ENCODE peak calls at places on chromosomes 6 and 20, in four cellular contexts. U is K562, N is upper lobe of left lung, T is prostate gland. K is an unnamed sample. For H3K4me1, the result is how much of the 10 kb centered on the place peaks cover.

GRCh38 chr6:37633581-37634237 is 64.0 kb downstream of the MDGA1 start:
- DNase-seq in U (no peak), N (no peak), T (no peak), K (no peak)

GRCh38 chr6:3382399-3383279 is 74.2 kb downstream of the SLC22A23 start:
- DNase-seq in U (peak), N (no peak), T (no peak), K (peak)

GRCh38 chr6:44001318-44001868 is 125.9 kb downstream of the MRPL14 start:
- DNase-seq in U (peak), N (no peak), T (no peak), K (no peak)

GRCh38 chr6:70599187-70599586 is 32.5 kb downstream of the SDHAF4 start:
- DNase-seq in U (peak), N (no peak), T (no peak), K (no peak)

GRCh38 chr6:41622210-41622990 is 15.9 kb upstream of the MDFI start:
- DNase-seq in U (no peak), N (no peak), T (no peak), K (no peak)

GRCh38 chr6:108874470-108875160 is 26.4 kb downstream of the ARMC2 start:
- DNase-seq in U (no peak), N (no peak), T (no peak), K (no peak)

GRCh38 chr6:147530132-147531060 is 21.9 kb downstream of the SAMD5 start:
- DNase-seq in U (no peak), N (no peak), T (no peak), K (no peak)

GRCh38 chr6:136171207-136171606 is 78.9 kb downstream of the MTFR2 start:
- DNase-seq in U (no peak), N (no peak), T (no peak), K (no peak)

GRCh38 chr20:63831696-63832686 is 927 bp upstream of the ZBTB46 start:
- DNase-seq in U (peak), N (peak), T (no peak), K (peak)

GRCh38 chr6:42255050-42255449 is 37.4 kb upstream of the MRPS10 start:
- DNase-seq in U (no peak), N (no peak), T (no peak), K (no peak)

GRCh38 chr6:144675231-144675861 is 390.2 kb downstream of the UTRN start:
- DNase-seq in U (no peak), N (no peak), T (no peak), K (no peak)

GRCh38 chr20:36850759-36851158 is 25.2 kb upstream of the TLDC2 start:
- DNase-seq in U (no peak), N (no peak), T (no peak), K (no peak)

GRCh38 chr6:63649269-63649668 is 13.7 kb downstream of the PHF3 start:
- DNase-seq in U (no peak), N (no peak), T (no peak), K (no peak)

GRCh38 chr6:110813813-110814487 is 1.3 kb downstream of the CDK19 start:
- DNase-seq in U (no peak), N (no peak), T (peak), K (no peak)

GRCh38 chr20:63955281-63955845 is 853 bp downstream of the UCKL1 start:
- DNase-seq in U (peak), N (no peak), T (no peak), K (no peak)

GRCh38 chr6:79170431-79170830 is 64.1 kb downstream of the HMGN3 start:
- DNase-seq in U (no peak), N (no peak), T (no peak), K (no peak)

GRCh38 chr6:84688187-84688878 is 76.1 kb downstream of the TBX18 start:
- DNase-seq in U (no peak), N (no peak), T (no peak), K (no peak)

GRCh38 chr6:140485740-140486467 is 1111.5 kb upstream of the CITED2 start:
- DNase-seq in U (peak), N (no peak), T (no peak), K (peak)

GRCh38 chr6:170209354-170210025 is 81.4 kb downstream of the DLL1 start:
- DNase-seq in U (no peak), N (no peak), T (peak), K (peak)

GRCh38 chr20:1390552-1391403 is 2.1 kb downstream of the FKBP1A start:
- DNase-seq in U (no peak), N (peak), T (no peak), K (no peak)

GRCh38 chr20:2759603-2760360 is 40.6 kb downstream of the CPXM1 start:
- DNase-seq in U (no peak), N (peak), T (no peak), K (no peak)

GRCh38 chr20:17431621-17432364 is 99.4 kb downstream of the BFSP1 start:
- DNase-seq in U (peak), N (no peak), T (peak), K (peak)

GRCh38 chr6:117555262-117555849 is 47.0 kb downstream of the GOPC start:
- DNase-seq in U (no peak), N (no peak), T (no peak), K (no peak)

GRCh38 chr20:10713161-10713560 is 39.4 kb upstream of the JAG1 start:
- DNase-seq in U (no peak), N (no peak), T (no peak), K (no peak)

GRCh38 chr6:111602481-111603404 is 2.9 kb downstream of the TRAF3IP2 start:
- DNase-seq in U (no peak), N (peak), T (no peak), K (no peak)

GRCh38 chr20:50305636-50306477 is 115.2 kb downstream of the CEBPB start:
- DNase-seq in U (no peak), N (no peak), T (peak), K (no peak)

GRCh38 chr6:10412165-10412947 is 2.5 kb downstream of the TFAP2A start:
- DNase-seq in U (no peak), N (peak), T (peak), K (no peak)

GRCh38 chr20:53513489-53514298 is 79.9 kb downstream of the ZNF217 start:
- DNase-seq in U (peak), N (no peak), T (no peak), K (no peak)

DNA sequence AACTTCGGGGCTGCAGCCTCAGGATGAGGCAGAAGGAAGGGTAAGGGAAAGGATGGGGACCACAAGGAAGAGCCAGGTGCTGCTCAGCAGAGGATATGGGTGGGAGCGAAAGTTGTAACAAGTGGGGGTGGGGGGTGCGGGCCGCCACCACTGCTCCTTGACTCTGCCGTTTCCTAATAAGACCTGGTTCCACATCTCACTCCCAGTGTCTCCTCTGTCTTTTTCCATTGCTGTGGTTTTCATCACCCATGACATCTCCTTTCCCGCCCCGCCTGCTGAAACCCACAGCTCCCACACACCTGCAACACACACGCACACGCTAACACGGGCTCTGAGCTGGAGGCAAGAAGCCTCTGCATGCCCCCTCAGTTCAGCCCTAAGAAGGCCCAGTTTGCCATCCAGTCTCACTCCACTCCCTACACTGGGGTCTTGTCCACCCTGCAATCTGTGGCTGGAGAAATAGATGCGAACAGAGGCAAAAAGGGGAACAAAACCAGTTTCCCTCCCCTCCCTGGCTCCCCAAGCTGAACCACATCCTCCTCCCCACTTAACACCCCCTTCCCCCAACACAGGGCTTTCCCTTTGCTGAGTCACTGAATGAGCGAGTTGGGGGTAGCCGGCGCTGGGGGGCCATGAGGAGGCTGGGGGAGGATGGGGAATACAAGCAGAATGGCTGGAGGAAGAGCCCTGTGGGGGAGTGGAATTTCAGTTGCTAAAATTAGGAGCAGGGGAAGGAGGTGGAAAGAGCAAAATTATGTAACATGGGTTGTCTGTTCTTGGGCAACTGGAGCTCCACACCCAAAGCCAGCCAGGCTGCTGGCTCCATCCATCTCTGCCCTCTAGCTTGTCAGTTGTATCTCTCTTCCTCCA is 11.5 kb downstream of the NFKBIL1 start:
- DNase-seq in U (peak), N (no peak), T (no peak), K (no peak)
- H3K4me1 ChIP-seq in U (under half), N (under half), T (under half), K (under half)

DNA sequence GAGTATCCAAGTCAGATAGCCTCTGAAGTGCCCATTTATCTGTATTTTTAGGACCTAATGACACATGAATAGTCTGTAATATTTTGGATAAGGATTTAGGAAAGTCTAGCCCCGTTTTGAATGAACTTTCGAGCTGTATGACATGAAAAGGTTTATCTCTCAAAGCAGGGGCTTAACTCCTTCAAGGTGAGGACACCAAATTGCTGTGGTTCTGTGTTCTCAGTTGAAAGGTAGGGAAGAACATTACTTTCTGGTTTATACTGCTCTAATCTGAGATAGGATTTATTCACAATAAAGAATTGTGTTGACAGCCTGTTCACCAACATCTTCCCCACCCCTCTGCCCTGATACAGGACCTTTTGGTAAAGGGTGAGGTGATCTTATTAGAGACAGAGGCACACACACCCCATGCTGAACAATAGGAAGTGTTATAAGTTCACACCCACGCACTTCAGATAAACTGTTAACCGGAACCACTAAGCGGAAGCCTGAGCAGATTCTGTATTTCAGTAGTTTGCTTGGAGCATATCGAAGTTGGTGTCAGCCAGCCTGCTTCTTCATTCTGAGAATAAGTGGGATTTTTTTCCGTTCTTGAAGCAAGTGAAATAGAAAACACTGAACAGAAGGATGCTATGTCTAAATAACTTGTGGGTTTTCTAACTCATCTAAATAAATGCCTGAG is 223.3 kb downstream of the TMEM242 start:
- DNase-seq in U (peak), N (no peak), T (no peak), K (no peak)
- TF ChIP-seq POLR2AphosphoS5 in U (no peak), N (no peak), T (no peak), K (peak)

DNA sequence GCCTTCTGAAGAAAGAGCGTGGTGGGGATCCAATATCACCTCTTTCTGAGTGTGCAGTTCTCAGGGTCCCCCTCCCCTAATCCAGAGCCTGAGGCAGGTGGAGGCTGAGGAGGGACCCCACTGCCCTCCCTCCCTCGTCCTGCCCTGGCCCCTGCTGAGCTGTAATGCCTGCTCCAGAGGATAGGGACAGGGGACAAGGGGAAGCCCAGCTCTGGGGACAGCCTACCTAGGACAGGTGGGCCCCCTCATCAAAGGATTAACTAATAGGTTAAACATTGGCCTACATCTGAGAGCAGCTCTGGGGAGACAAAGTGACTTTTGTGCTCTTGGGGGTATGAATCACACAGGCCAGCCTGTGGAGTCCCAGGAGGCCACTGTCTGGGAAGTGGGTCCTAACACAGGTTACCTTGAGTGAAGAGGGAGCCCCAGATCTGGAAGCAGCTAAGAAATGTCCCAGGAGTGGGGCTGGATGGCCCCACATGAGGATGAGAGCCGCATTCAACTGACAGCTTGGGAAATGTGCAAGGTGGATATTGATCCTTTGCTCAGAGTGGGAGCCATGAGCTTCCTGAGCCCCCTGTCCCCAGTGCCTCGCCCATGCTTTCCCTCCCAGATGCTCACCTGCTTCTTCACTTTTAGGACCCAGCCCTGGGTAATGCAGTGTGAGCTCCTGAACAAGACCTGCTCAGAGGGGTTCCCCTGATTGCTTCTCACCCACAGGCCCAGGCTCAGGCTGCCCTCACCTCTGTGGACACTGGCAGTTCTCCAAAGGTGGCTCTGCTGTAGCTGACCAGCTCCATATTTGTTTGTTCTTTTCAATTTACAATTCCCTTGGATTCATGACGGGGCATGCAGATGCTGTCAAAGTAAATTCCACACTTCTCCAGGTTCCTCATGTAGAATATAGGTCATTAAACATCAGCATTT is 17.8 kb upstream of the CST9L start:
- DNase-seq in U (no peak), N (peak), T (peak), K (no peak)
- H3K27ac ChIP-seq in U (no peak), N (no peak), T (no peak), K (no peak)

DNA sequence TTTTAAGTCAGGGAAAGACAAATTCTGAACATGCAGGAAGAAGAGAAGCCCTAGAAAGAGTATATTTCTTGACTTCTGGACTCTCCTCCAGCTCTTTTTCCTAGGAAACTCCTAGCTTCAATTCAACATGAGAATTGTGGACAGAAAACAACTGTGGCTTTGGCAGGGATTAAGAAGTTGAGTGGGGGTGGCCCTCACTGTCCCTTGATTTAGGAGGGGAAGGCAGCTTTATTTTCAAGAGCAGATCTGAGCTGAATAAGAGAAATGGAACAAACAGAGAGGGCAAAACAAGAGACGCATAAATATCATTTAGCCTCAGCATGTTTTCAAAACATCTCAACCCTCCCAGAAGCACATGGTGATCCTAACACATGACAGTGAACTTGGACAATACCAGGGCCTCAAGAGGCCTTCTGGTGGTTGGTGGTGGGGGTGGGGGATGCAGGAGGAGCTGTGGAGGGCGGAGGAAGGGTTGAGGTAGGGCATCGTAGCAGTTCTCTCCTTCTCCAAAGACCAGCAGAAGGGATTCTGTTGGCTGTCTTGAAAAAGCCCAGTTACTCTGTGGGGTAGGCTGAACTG is 21.0 kb upstream of the TAGAP start:
- DNase-seq in U (no peak), N (no peak), T (no peak), K (no peak)
- H3K4me1 ChIP-seq in U (under half), N (under half), T (under half), K (under half)

GRCh38 chr6:45654673-45655072 is 276.9 kb upstream of the SUPT3H start:
- DNase-seq in U (no peak), N (no peak), T (no peak), K (no peak)

GRCh38 chr6:45658396-45658795 is 280.7 kb upstream of the SUPT3H start:
- DNase-seq in U (no peak), N (no peak), T (no peak), K (no peak)

GRCh38 chr6:45653117-45653883 is 275.6 kb upstream of the SUPT3H start:
- DNase-seq in U (no peak), N (no peak), T (no peak), K (no peak)

GRCh38 chr6:45657243-45657642 is 279.5 kb upstream of the SUPT3H start:
- DNase-seq in U (no peak), N (no peak), T (no peak), K (no peak)

DNA sequence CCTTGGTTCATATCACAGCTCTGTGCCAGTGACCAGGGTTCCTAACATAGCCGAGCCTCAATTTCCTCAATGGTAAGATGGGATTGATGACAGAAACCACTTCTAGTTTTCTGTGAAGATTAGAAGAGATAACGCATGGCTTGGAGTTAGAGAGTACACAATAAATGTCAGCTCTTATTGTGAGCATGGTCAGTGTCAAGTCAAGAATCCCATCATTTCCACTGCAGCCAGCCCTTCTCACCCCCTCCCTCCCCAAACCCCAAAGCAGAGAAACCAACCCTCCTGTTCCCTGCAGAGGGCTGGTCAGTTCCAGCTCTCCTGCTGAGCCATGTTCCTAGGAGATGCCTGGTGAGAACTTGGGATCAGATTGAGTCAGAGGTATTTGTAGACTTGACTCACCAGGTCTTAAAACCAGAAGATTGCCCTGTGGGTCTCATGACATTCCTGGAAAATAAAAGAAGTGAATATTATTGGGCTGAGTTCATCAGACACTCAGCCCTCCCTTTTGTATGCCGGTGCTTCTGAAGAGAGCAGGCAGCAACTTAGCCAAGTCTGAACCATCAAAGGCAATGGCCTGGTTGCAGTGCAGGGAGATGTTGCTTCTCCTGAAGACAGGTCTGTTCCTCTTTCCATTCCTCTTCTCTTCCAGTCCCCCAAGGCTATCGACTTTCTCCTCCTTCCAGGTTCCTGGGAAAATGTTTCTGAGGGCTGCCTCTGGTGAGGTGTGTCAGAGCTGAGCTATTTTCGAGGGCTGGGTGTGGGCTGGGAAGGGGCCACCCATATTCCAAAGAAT is 278.1 kb upstream of the SUPT3H start:
- DNase-seq in U (no peak), N (no peak), T (no peak), K (no peak)
- TF ChIP-seq POLR2AphosphoS5 in U (no peak), N (no peak), T (no peak), K (no peak)

GRCh38 chr20:23061262-23061661 is 11.8 kb upstream of the THBD start:
- DNase-seq in U (no peak), N (no peak), T (no peak), K (no peak)
- H3K27ac ChIP-seq in U (no peak), N (peak), T (no peak), K (peak)

GRCh38 chr20:46202758-46203509 is 84.8 kb downstream of the CD40 start:
- DNase-seq in U (no peak), N (no peak), T (peak), K (no peak)
- H3K4me1 ChIP-seq in U (under half), N (under half), T (under half), K (under half)

GRCh38 chr6:19181252-19181651 is 655.9 kb upstream of the ID4 start:
- DNase-seq in U (no peak), N (no peak), T (peak), K (no peak)

DNA sequence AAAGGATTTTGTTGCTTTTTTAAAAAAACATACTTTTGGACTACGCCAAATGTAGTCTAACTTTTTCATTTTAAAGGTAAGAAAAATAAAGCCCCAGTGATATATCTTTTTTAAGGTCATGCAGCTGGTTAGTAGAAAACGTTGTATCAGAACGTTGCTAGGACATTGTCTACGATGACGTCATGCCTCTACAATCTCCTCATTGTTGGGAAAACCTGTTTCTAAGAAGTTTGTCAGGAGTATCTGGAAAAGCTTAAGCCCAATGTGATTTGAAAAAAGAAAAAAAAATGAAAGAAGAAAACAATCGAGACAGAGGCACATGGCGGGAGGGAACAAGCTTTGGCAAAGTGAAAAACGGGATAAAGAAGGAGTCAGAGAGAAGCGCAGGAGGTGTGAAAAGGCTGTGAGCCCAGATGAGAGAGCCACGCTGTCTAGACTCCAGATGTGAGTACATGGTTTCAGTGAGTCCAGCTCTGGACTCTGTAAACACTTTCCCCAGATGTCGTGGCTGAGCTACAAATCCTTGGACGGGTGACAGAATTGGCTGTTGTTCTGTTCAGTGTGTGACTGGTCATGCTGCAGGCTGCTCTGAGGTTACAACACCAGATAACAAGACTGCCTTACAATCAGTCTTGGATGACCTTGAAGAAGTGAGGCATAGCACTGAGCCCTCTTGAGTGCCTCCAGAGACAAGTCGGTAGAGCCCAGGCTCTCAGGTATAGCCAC is 656.7 kb upstream of the ID4 start:
- DNase-seq in U (no peak), N (no peak), T (peak), K (peak)
- TF ChIP-seq POLR2AphosphoS5 in U (no peak), N (peak), T (no peak), K (peak)

GRCh38 chr6:127367023-127367375 is 23.6 kb upstream of the ECHDC1 start:
- DNase-seq in U (peak), N (no peak), T (no peak), K (no peak)
- H3K27ac ChIP-seq in U (peak), N (no peak), T (no peak), K (no peak)